ENCODE peak calls at places on chromosomes 4 and X, in eight cellular contexts. E, I, Q, R, A, D, B and H are unnamed samples.

GRCh38 chr4:140426610-140427103 is 791 bp downstream of the CLGN start:
- DNase-seq in E (no peak), I (no peak), Q (no peak), R (no peak), A (no peak), D (peak), B (no peak), H (no peak)

GRCh38 chr4:15653864-15654391 is 1.2 kb downstream of the FBXL5 start:
- DNase-seq in E (no peak), I (no peak), Q (no peak), R (no peak), A (no peak), D (peak), B (no peak), H (no peak)

GRCh38 chr4:139489638-139490037 is 35.7 kb downstream of the RAB33B start:
- DNase-seq in E (no peak), I (no peak), Q (no peak), R (no peak), A (no peak), D (no peak), B (no peak), H (no peak)

GRCh38 chr4:181488926-181489325 is 754.3 kb upstream of the TENM3 start:
- DNase-seq in E (no peak), I (no peak), Q (no peak), R (no peak), A (no peak), D (no peak), B (no peak), H (no peak)

GRCh38 chrX:12975999-12976558 is 1.2 kb downstream of the TMSB4X start:
- DNase-seq in E (peak), I (no peak), Q (no peak), R (no peak), A (peak), D (peak), B (no peak), H (no peak)

GRCh38 chr4:60485279-60485678 is 714.8 kb upstream of the ADGRL3 start:
- DNase-seq in E (no peak), I (no peak), Q (no peak), R (no peak), A (no peak), D (no peak), B (no peak), H (no peak)

GRCh38 chr4:142846105-142846728 is at the start of gene INPP4B:
- DNase-seq in E (peak), I (peak), Q (peak), R (peak), A (no peak), D (no peak), B (peak), H (no peak)

GRCh38 chr4:6450709-6451108 is 21.7 kb downstream of the PPP2R2C start:
- DNase-seq in E (no peak), I (no peak), Q (no peak), R (no peak), A (no peak), D (no peak), B (no peak), H (no peak)

GRCh38 chr4:110196206-110196870 is 2.1 kb downstream of the ELOVL6 start:
- DNase-seq in E (peak), I (no peak), Q (peak), R (no peak), A (peak), D (peak), B (peak), H (no peak)

GRCh38 chr4:163395758-163396157 is 52.1 kb downstream of the NPY5R start:
- DNase-seq in E (no peak), I (no peak), Q (no peak), R (no peak), A (no peak), D (no peak), B (no peak), H (no peak)

GRCh38 chr4:29726938-29727337 is 993.2 kb upstream of the PCDH7 start:
- DNase-seq in E (no peak), I (no peak), Q (no peak), R (no peak), A (no peak), D (no peak), B (no peak), H (no peak)

GRCh38 chr4:102388636-102389035 is 43.4 kb upstream of the SLC39A8 start:
- DNase-seq in E (no peak), I (no peak), Q (no peak), R (no peak), A (no peak), D (no peak), B (no peak), H (no peak)

GRCh38 chrX:3712080-3712869 is 1.2 kb downstream of the PRKX start:
- DNase-seq in E (no peak), I (no peak), Q (peak), R (no peak), A (no peak), D (peak), B (no peak), H (no peak)

GRCh38 chr4:40592034-40592433 is 37.6 kb downstream of the RBM47 start:
- DNase-seq in E (no peak), I (no peak), Q (no peak), R (no peak), A (no peak), D (no peak), B (no peak), H (no peak)

GRCh38 chr4:146369446-146369845 is 152.3 kb downstream of the SLC10A7 start:
- DNase-seq in E (no peak), I (no peak), Q (no peak), R (no peak), A (no peak), D (no peak), B (no peak), H (no peak)

GRCh38 chr4:105196523-105197145 is 50.0 kb downstream of the TET2 start:
- DNase-seq in E (no peak), I (no peak), Q (no peak), R (peak), A (no peak), D (no peak), B (no peak), H (no peak)

GRCh38 chr4:3573131-3573530 is 40.9 kb upstream of the LRPAP1 start:
- DNase-seq in E (no peak), I (no peak), Q (peak), R (no peak), A (no peak), D (no peak), B (no peak), H (no peak)

GRCh38 chr4:75412746-75413145 is 101.5 kb downstream of the RCHY1 start:
- DNase-seq in E (no peak), I (no peak), Q (no peak), R (no peak), A (no peak), D (no peak), B (no peak), H (no peak)

GRCh38 chrX:150849996-150850720 is 48.3 kb downstream of the CD99L2 start:
- DNase-seq in E (no peak), I (no peak), Q (no peak), R (no peak), A (no peak), D (no peak), B (no peak), H (no peak)

GRCh38 chr4:48334236-48334635 is 7.1 kb upstream of the SLAIN2 start:
- DNase-seq in E (no peak), I (no peak), Q (no peak), R (no peak), A (no peak), D (no peak), B (no peak), H (no peak)

GRCh38 chr4:6944311-6945051 is 34.9 kb downstream of the TBC1D14 start:
- DNase-seq in E (no peak), I (no peak), Q (no peak), R (no peak), A (no peak), D (no peak), B (no peak), H (no peak)

GRCh38 chr4:120348521-120348920 is 281.9 kb upstream of the MAD2L1 start:
- DNase-seq in E (no peak), I (no peak), Q (no peak), R (no peak), A (no peak), D (no peak), B (no peak), H (no peak)

GRCh38 chr4:145935253-145936141 is 3.1 kb downstream of the ZNF827 start:
- DNase-seq in E (peak), I (no peak), Q (no peak), R (no peak), A (peak), D (no peak), B (no peak), H (no peak)

DNA sequence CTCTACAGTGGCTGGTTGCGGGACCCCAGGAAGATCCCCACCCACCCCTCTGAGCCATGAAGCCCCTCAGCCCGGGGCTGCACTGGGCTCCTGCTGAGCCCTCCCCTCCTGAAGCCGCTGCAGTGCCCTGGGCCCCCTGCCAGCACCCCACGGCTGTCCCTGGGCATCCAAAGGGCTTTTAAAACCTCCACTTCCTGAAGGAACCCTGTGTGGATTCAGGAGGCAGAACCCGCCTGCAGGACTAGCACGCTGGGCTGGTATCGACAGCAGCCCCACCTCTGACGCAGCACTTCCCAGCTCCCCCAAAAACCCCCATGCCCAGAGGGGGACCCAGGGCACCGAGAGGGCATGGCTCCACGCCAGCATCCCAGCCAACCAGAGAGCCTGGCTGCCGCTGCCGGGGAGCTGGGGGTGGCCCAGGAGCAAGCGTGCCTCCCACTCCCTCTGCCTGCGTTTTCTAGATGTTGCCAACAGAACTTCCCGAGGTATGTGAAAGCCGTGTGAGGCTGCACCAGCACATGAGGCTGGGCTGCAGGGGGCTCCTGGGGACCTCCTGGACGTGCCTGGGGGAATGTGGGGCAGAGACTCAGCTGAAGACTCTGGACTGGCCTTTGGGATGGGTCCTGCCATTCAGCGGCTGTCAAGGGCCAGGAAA is 6.3 kb downstream of the MXD4 start:
- DNase-seq in E (peak), I (peak), Q (peak), R (no peak), A (peak), D (no peak), B (peak), H (peak)
- TF ChIP-seq POLR2AphosphoS5 in E (no peak), I (no peak), Q (peak), R (no peak), A (no peak), D (no peak), B (peak), H (no peak)

DNA sequence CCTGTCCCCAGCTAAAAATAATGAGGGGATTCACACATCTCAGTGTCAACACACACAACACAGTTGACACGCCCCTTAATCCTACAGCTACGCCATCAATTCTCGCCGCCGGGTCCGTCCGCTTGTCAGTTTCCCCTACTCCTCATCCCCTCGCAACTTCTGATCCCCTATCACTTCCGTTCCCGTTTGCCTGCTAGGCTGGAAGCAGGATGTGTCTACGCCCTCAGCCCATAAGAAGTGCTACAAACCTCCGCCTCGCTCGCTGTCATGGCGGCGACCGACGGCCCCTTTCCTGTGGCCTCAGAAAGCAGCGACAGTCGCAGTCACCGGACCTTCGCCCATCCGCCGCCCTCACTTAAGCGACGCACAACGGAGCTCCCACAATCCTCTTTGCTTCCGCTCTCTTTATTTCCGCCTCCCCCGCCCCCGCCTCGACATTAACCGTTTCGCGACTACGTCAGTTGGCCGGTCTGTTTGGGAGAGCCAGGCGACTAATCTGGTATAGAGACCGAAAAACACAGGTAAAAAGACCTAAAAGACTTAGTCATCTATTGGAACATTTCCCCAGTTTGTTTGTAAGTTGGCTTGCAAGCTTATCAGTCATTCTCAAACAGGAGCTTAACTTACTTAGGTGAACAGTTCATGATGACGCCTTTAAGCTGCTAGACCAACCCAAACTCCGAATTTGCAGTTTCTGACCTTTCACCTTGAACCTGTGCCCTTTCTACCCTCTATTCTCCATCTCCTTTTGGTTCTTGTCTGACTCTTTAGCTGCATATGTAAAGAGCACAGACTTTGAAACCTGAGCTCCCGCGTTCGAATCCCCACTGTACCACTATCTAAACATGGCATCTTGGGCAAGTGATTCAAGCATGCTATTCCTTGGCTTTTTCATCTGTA is at the start of gene SLC25A53:
- DNase-seq in E (peak), I (peak), Q (peak), R (peak), A (peak), D (peak), B (peak), H (peak)
- TF ChIP-seq POLR2A in E (no peak), I (no peak), Q (peak), R (no peak), A (peak), D (peak), B (peak), H (no peak)

DNA sequence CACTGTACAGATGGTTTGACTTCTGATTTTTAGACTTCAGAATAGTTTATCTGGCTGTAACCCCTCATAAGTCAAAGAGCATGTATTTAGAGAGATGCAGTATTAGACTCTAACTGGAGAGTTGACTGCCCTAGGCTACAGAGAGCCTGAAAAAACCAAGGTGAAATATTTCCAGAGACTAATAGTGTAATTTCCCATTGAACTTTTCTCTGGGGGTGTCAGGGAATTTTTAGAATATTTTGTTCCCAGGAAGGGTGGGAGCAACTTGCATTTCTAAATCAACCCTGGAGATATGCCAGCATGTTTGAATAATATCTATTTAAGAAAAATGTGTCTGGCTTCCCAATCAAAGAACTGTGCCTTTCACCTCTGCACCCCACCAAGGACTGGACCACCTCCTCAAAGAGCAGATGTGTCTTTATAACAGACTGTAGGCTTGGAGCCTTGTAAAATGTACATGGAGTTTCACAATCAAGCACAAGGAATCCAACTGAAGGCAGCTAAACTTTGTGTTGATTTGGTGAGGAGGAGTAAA is 2.0 kb downstream of the ANXA3 start:
- DNase-seq in E (no peak), I (no peak), Q (no peak), R (no peak), A (no peak), D (no peak), B (no peak), H (no peak)
- TF ChIP-seq POLR2AphosphoS5 in E (no peak), I (no peak), Q (no peak), R (no peak), A (no peak), D (no peak), B (no peak), H (no peak)

GRCh38 chr4:41991916-41992767 is 1.8 kb downstream of the SLC30A9 start:
- DNase-seq in E (no peak), I (no peak), Q (no peak), R (no peak), A (no peak), D (no peak), B (no peak), H (no peak)

GRCh38 chr4:41992967-41993857 is 2.9 kb downstream of the SLC30A9 start:
- DNase-seq in E (no peak), I (no peak), Q (no peak), R (no peak), A (no peak), D (no peak), B (no peak), H (no peak)

GRCh38 chr4:41990029-41990382 is 324 bp upstream of the SLC30A9 start:
- DNase-seq in E (no peak), I (no peak), Q (no peak), R (no peak), A (no peak), D (peak), B (no peak), H (no peak)

GRCh38 chr4:41994461-41994860 is 4.1 kb downstream of the SLC30A9 start:
- DNase-seq in E (no peak), I (no peak), Q (no peak), R (no peak), A (no peak), D (no peak), B (no peak), H (no peak)

GRCh38 chr4:41990383-41991111 is at the start of gene SLC30A9:
- DNase-seq in E (peak), I (peak), Q (peak), R (peak), A (peak), D (peak), B (peak), H (peak)
- TF ChIP-seq POLR2A in E (no peak), I (peak), Q (peak), R (peak), A (peak), D (peak), B (peak), H (peak)